ENCODE peak calls at places on chromosomes 4 and X, in eight cellular contexts. Q, A, Y, D, N, U, X and W are unnamed samples.
A peak's percentile ranks its signal among the peaks of the same experiment; 100 is the strongest.

GRCh38 chr4:143407475-143407874 is 70.8 kb downstream of the GAB1 start:
- DNase-seq in Q (no peak), A (no peak), Y (no peak), D (no peak), N (no peak), U (no peak), X (no peak), W (no peak)

GRCh38 chrX:19739683-19740082 is 147.7 kb downstream of the SH3KBP1 start:
- DNase-seq in Q (peak; percentile 61), A (peak; percentile 75), Y (peak; percentile 66), D (peak; percentile 20), N (peak; percentile 20), U (peak; percentile 55), X (peak; percentile 74), W (peak; percentile 91)

GRCh38 chr4:173169178-173169427 is 492 bp downstream of the GALNT7 start:
- DNase-seq in Q (peak; percentile 62), A (no peak), Y (no peak), D (no peak), N (no peak), U (no peak), X (no peak), W (no peak)

GRCh38 chrX:151789179-151789800 is 54.7 kb downstream of the CNGA2 start:
- DNase-seq in Q (no peak), A (peak; percentile 79), Y (peak; percentile 32), D (no peak), N (peak; percentile 13), U (peak; percentile 43), X (peak; percentile 45), W (no peak)

GRCh38 chrX:32191316-32191715 is 1020.0 kb downstream of the DMD start:
- DNase-seq in Q (no peak), A (no peak), Y (no peak), D (no peak), N (no peak), U (no peak), X (no peak), W (no peak)

GRCh38 chrX:51803833-51804232 is 60.6 kb downstream of the GSPT2 start:
- DNase-seq in Q (no peak), A (no peak), Y (no peak), D (no peak), N (no peak), U (no peak), X (no peak), W (no peak)

GRCh38 chr4:168645933-168646768 is 149.3 kb downstream of the PALLD start:
- DNase-seq in Q (no peak), A (no peak), Y (no peak), D (no peak), N (no peak), U (no peak), X (no peak), W (no peak)

GRCh38 chr4:77905651-77906263 is 43.1 kb downstream of the MRPL1 start:
- DNase-seq in Q (peak; percentile 53), A (no peak), Y (no peak), D (no peak), N (no peak), U (no peak), X (no peak), W (no peak)

GRCh38 chr4:20251796-20252655 is at the start of gene SLIT2:
- DNase-seq in Q (peak; percentile 53), A (peak; percentile 95), Y (peak; percentile 81), D (peak; percentile 47), N (peak; percentile 83), U (peak; percentile 87), X (peak; percentile 10), W (peak; percentile 97)

GRCh38 chr4:96003941-96004340 is 164.0 kb downstream of the PDHA2 start:
- DNase-seq in Q (no peak), A (no peak), Y (no peak), D (no peak), N (no peak), U (no peak), X (no peak), W (no peak)

GRCh38 chrX:131735127-131735526 is 191.3 kb downstream of the OR13H1 start:
- DNase-seq in Q (no peak), A (no peak), Y (no peak), D (no peak), N (no peak), U (no peak), X (no peak), W (no peak)

GRCh38 chrX:20410540-20410939 is 143.8 kb upstream of the RPS6KA3 start:
- DNase-seq in Q (no peak), A (no peak), Y (no peak), D (peak; percentile 49), N (no peak), U (no peak), X (no peak), W (no peak)

GRCh38 chrX:148020329-148020728 is 39.2 kb downstream of the FMR1NB start:
- DNase-seq in Q (no peak), A (no peak), Y (no peak), D (no peak), N (no peak), U (no peak), X (peak; percentile 1), W (no peak)

GRCh38 chrX:63919081-63919480 is 134.1 kb upstream of the ARHGEF9 start:
- DNase-seq in Q (no peak), A (no peak), Y (no peak), D (no peak), N (no peak), U (no peak), X (no peak), W (no peak)

GRCh38 chr4:139975830-139976272 is 178.1 kb downstream of the MAML3 start:
- DNase-seq in Q (no peak), A (no peak), Y (no peak), D (no peak), N (no peak), U (peak; percentile 59), X (no peak), W (no peak)

GRCh38 chr4:37628977-37629609 is 57.1 kb downstream of the RELL1 start:
- DNase-seq in Q (peak; percentile 43), A (peak; percentile 77), Y (peak; percentile 33), D (no peak), N (no peak), U (no peak), X (peak; percentile 63), W (peak; percentile 93)

GRCh38 chr4:5204781-5205180 is 153.5 kb downstream of the STK32B start:
- DNase-seq in Q (no peak), A (no peak), Y (no peak), D (no peak), N (no peak), U (no peak), X (peak; percentile 42), W (no peak)

GRCh38 chrX:154761977-154762528 is 611 bp upstream of the DKC1 start:
- DNase-seq in Q (no peak), A (no peak), Y (no peak), D (no peak), N (no peak), U (peak; percentile 26), X (no peak), W (no peak)

GRCh38 chr4:53775381-53775780 is 184.1 kb upstream of the LNX1 start:
- DNase-seq in Q (no peak), A (no peak), Y (no peak), D (no peak), N (no peak), U (no peak), X (no peak), W (peak; percentile 19)

GRCh38 chr4:53777244-53777984 is 186.1 kb upstream of the LNX1 start:
- DNase-seq in Q (no peak), A (no peak), Y (no peak), D (no peak), N (no peak), U (peak; percentile 47), X (peak; percentile 53), W (no peak)

GRCh38 chr4:53778122-53778521 is 186.8 kb upstream of the LNX1 start:
- DNase-seq in Q (no peak), A (no peak), Y (no peak), D (no peak), N (no peak), U (no peak), X (no peak), W (peak; percentile 5)

GRCh38 chr4:53779025-53779424 is 187.7 kb upstream of the LNX1 start:
- DNase-seq in Q (no peak), A (no peak), Y (no peak), D (no peak), N (no peak), U (no peak), X (no peak), W (no peak)

DNA sequence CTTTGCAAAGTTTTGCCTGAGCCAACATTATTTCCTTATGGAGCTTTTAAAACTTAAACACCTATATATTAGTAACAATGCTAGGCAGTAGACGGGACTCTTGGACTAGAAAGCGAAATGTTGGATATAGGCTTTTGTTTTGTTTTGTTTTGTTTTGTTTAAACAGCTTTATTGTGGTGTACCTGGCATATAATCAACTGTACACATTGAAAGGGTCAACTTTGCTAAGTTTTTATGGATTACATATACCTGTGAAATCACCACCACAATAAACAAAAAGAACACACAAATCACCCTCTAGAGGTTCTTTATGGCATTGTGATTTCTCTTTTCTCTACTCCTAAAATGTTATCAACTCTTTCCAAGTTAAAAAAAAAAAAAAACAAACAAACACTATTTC is 184.9 kb upstream of the LNX1 start:
- DNase-seq in Q (no peak), A (no peak), Y (no peak), D (no peak), N (no peak), U (no peak), X (no peak), W (no peak)
- TF ChIP-seq CTCF in Q (no peak), A (no peak), Y (no peak), D (no peak), N (no peak), U (no peak), X (no peak), W (no peak)

GRCh38 chr4:39976945-39977488 is 694 bp downstream of the PDS5A start:
- DNase-seq in Q (no peak), A (peak; percentile 71), Y (peak; percentile 29), D (no peak), N (peak; percentile 15), U (peak; percentile 46), X (peak; percentile 17), W (no peak)
- TF ChIP-seq EP300 in Q (no peak), A (no peak), Y (no peak), D (no peak), N (no peak), U (no peak), X (no peak), W (no peak)

DNA sequence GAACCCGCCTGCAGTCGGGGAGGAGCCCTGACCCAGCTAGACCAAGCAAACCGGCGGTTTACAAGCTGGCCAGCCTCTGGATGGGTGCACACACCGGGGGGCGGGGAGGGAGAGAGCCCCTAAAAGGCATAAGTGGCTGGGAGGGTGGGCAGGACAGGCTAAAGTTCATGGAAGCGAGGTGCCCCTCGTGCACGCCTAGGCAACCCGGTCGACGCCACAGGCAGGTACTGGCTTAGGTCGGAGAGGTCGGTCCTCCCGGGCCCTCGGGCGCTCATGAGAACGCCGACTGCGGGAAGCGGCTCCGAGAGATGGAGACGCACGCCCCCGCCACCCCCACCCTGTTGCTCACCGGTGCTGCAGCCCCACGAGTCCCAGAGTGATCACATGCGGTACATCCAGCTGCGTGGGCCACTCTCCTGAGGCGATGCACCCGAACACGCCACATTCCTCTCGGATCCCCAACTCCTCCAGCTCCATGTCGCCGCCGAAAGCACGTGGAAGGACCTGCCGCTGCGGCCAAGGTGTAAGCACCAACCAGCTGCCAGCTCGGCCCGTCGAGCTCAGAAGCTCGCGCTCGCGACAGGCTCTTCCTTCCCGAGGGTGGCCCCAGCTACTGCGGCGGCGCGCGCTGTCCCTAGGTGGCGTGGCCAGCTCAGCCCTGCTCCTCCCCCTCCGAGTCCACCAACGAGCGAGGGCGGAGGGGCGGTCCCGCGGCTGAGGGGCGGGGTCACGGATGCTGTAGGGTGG is at the start of gene PPAT:
- DNase-seq in Q (peak; percentile 93), A (peak; percentile 99), Y (peak; percentile 99), D (peak; percentile 93), N (peak; percentile 95), U (peak; percentile 98), X (peak; percentile 97), W (peak; percentile 98)
- TF ChIP-seq POLR2A in Q (peak; percentile 86), A (peak; percentile 28), Y (no peak), D (peak; percentile 83), N (peak; percentile 12), U (peak; percentile 74), X (peak; percentile 87), W (peak; percentile 20)

GRCh38 chr4:153383131-153383530 is 38.6 kb downstream of the MND1 start:
- DNase-seq in Q (no peak), A (no peak), Y (no peak), D (no peak), N (no peak), U (no peak), X (no peak), W (no peak)
- TF ChIP-seq CTCF in Q (no peak), A (no peak), Y (no peak), D (no peak), N (no peak), U (no peak), X (no peak), W (no peak)